ENCODE peak calls at places on chromosome 15, in nine cellular contexts. R, X, D, O, W, V, B, M and L are unnamed samples.

GRCh38 chr15:84034831-84035753 is 200.5 kb upstream of the GOLGA6L4 start:
- DNase-seq in R (no peak), X (no peak), D (no peak), O (peak), W (peak), V (no peak), B (no peak), M (no peak), L (peak)

GRCh38 chr15:91948001-91948608 is 94.6 kb downstream of the SLCO3A1 start:
- DNase-seq in R (no peak), X (no peak), D (no peak), O (no peak), W (no peak), V (peak), B (peak), M (no peak), L (no peak)

GRCh38 chr15:39125904-39126303 is 455.0 kb upstream of the THBS1 start:
- DNase-seq in R (peak), X (peak), D (peak), O (peak), W (no peak), V (no peak), B (peak), M (no peak), L (peak)

GRCh38 chr15:33910741-33911140 is 57.6 kb upstream of the CHRM5 start:
- DNase-seq in R (no peak), X (no peak), D (no peak), O (no peak), W (no peak), V (no peak), B (peak), M (no peak), L (no peak)

GRCh38 chr15:22794621-22795167 is 8.2 kb downstream of the NIPA1 start:
- DNase-seq in R (no peak), X (no peak), D (no peak), O (no peak), W (no peak), V (no peak), B (no peak), M (no peak), L (no peak)

GRCh38 chr15:55499158-55499557 is 8.9 kb downstream of the DNAAF4 start:
- DNase-seq in R (no peak), X (no peak), D (no peak), O (no peak), W (no peak), V (no peak), B (no peak), M (no peak), L (no peak)

GRCh38 chr15:62391565-62392262 is 226.6 kb upstream of the C2CD4B start:
- DNase-seq in R (peak), X (peak), D (no peak), O (peak), W (no peak), V (peak), B (no peak), M (no peak), L (peak)

GRCh38 chr15:55494927-55495326 is 13.1 kb downstream of the DNAAF4 start:
- DNase-seq in R (no peak), X (no peak), D (no peak), O (no peak), W (no peak), V (no peak), B (no peak), M (no peak), L (no peak)

GRCh38 chr15:91302588-91303439 is 202.8 kb downstream of the SV2B start:
- DNase-seq in R (no peak), X (peak), D (no peak), O (peak), W (peak), V (no peak), B (peak), M (no peak), L (peak)

GRCh38 chr15:46607103-46607502 is 972.3 kb downstream of the SQOR start:
- DNase-seq in R (no peak), X (no peak), D (no peak), O (no peak), W (no peak), V (no peak), B (no peak), M (no peak), L (no peak)

GRCh38 chr15:29143293-29143692 is 126.3 kb downstream of the NSMCE3 start:
- DNase-seq in R (no peak), X (no peak), D (no peak), O (no peak), W (no peak), V (no peak), B (no peak), M (no peak), L (no peak)

GRCh38 chr15:88905576-88905975 is 7.6 kb downstream of the MFGE8 start:
- DNase-seq in R (no peak), X (no peak), D (no peak), O (no peak), W (no peak), V (no peak), B (no peak), M (no peak), L (no peak)

GRCh38 chr15:76187151-76187550 is 124.1 kb downstream of the ETFA start:
- DNase-seq in R (no peak), X (no peak), D (no peak), O (no peak), W (no peak), V (no peak), B (no peak), M (no peak), L (no peak)

GRCh38 chr15:95604634-95605036 is 725.9 kb upstream of the NR2F2 start:
- DNase-seq in R (no peak), X (no peak), D (no peak), O (no peak), W (no peak), V (no peak), B (peak), M (no peak), L (no peak)

GRCh38 chr15:23629234-23629805 is 18.3 kb downstream of the MAGEL2 start:
- DNase-seq in R (no peak), X (no peak), D (no peak), O (peak), W (peak), V (no peak), B (no peak), M (no peak), L (no peak)

GRCh38 chr15:36325206-36325605 is 254.2 kb upstream of the CDIN1 start:
- DNase-seq in R (no peak), X (no peak), D (no peak), O (no peak), W (no peak), V (no peak), B (no peak), M (no peak), L (no peak)

GRCh38 chr15:60396964-60397771 is 618 bp downstream of the ANXA2 start:
- DNase-seq in R (peak), X (peak), D (peak), O (peak), W (no peak), V (peak), B (peak), M (peak), L (no peak)

GRCh38 chr15:63938486-63939061 is 104.8 kb upstream of the HERC1 start:
- DNase-seq in R (no peak), X (no peak), D (no peak), O (no peak), W (no peak), V (no peak), B (no peak), M (no peak), L (no peak)

GRCh38 chr15:85412956-85413854 is 32.8 kb downstream of the AKAP13 start:
- DNase-seq in R (peak), X (peak), D (peak), O (peak), W (peak), V (peak), B (peak), M (no peak), L (peak)

GRCh38 chr15:52288051-52288942 is 7.3 kb downstream of the MYO5C start:
- DNase-seq in R (no peak), X (peak), D (no peak), O (no peak), W (no peak), V (no peak), B (no peak), M (no peak), L (peak)

GRCh38 chr15:35168464-35168863 is 83.4 kb upstream of the NANOGP8 start:
- DNase-seq in R (no peak), X (no peak), D (no peak), O (no peak), W (no peak), V (no peak), B (peak), M (no peak), L (no peak)

GRCh38 chr15:62545392-62546227 is 380.5 kb upstream of the C2CD4B start:
- DNase-seq in R (no peak), X (peak), D (no peak), O (no peak), W (no peak), V (peak), B (no peak), M (no peak), L (no peak)

GRCh38 chr15:82315519-82316246 is 33.6 kb downstream of the GOLGA6L10 start:
- DNase-seq in R (no peak), X (no peak), D (no peak), O (no peak), W (no peak), V (peak), B (no peak), M (no peak), L (no peak)

GRCh38 chr15:98231696-98232440 is 271.4 kb downstream of the ARRDC4 start:
- DNase-seq in R (no peak), X (no peak), D (no peak), O (peak), W (no peak), V (no peak), B (peak), M (no peak), L (no peak)

GRCh38 chr15:24848050-24848449 is 106.7 kb upstream of the SNRPN start:
- DNase-seq in R (no peak), X (no peak), D (no peak), O (peak), W (no peak), V (peak), B (no peak), M (no peak), L (no peak)

GRCh38 chr15:100338971-100339444 is 2.8 kb downstream of the ADAMTS17 start:
- DNase-seq in R (peak), X (peak), D (peak), O (peak), W (peak), V (no peak), B (peak), M (peak), L (peak)

GRCh38 chr15:48657891-48658591 is 12.5 kb upstream of the FBN1 start:
- DNase-seq in R (no peak), X (no peak), D (no peak), O (no peak), W (no peak), V (peak), B (no peak), M (no peak), L (no peak)

GRCh38 chr15:66682246-66682645 is 19.8 kb upstream of the SMAD6 start:
- DNase-seq in R (no peak), X (no peak), D (no peak), O (no peak), W (no peak), V (no peak), B (no peak), M (no peak), L (no peak)

GRCh38 chr15:52148409-52148808 is 35.8 kb upstream of the BCL2L10 start:
- DNase-seq in R (no peak), X (no peak), D (no peak), O (no peak), W (no peak), V (no peak), B (no peak), M (no peak), L (no peak)

GRCh38 chr15:94107652-94108051 is 123.7 kb upstream of the MCTP2 start:
- DNase-seq in R (no peak), X (no peak), D (no peak), O (no peak), W (no peak), V (no peak), B (no peak), M (no peak), L (no peak)

GRCh38 chr15:67700023-67700422 is 125.3 kb upstream of the SKOR1 start:
- DNase-seq in R (no peak), X (no peak), D (no peak), O (no peak), W (no peak), V (no peak), B (peak), M (no peak), L (no peak)

GRCh38 chr15:44536298-44536961 is 517 bp upstream of the EIF3J start:
- DNase-seq in R (no peak), X (peak), D (no peak), O (peak), W (peak), V (peak), B (peak), M (peak), L (peak)

GRCh38 chr15:40928975-40929729 is at the start of gene DLL4:
- DNase-seq in R (no peak), X (peak), D (no peak), O (peak), W (peak), V (peak), B (peak), M (no peak), L (peak)

GRCh38 chr15:90232941-90233700 is 620 bp downstream of the CIB1 start:
- DNase-seq in R (peak), X (peak), D (no peak), O (peak), W (no peak), V (peak), B (peak), M (no peak), L (peak)

GRCh38 chr15:64865998-64866520 is 24.3 kb downstream of the PLEKHO2 start:
- DNase-seq in R (no peak), X (peak), D (no peak), O (no peak), W (no peak), V (no peak), B (peak), M (no peak), L (no peak)

GRCh38 chr15:85778107-85778776 is 16.5 kb downstream of the KLHL25 start:
- DNase-seq in R (no peak), X (no peak), D (no peak), O (no peak), W (no peak), V (no peak), B (no peak), M (no peak), L (no peak)

GRCh38 chr15:89845305-89845893 is 30.7 kb upstream of the ANPEP start:
- DNase-seq in R (no peak), X (no peak), D (no peak), O (peak), W (no peak), V (no peak), B (peak), M (no peak), L (peak)

GRCh38 chr15:74618841-74619596 is 3.4 kb downstream of the CLK3 start:
- DNase-seq in R (no peak), X (no peak), D (no peak), O (peak), W (no peak), V (no peak), B (no peak), M (no peak), L (peak)

GRCh38 chr15:51193526-51193925 is 98.8 kb upstream of the TNFAIP8L3 start:
- DNase-seq in R (no peak), X (no peak), D (no peak), O (no peak), W (no peak), V (no peak), B (no peak), M (no peak), L (no peak)

GRCh38 chr15:58628206-58629057 is 121.1 kb downstream of the ADAM10 start:
- DNase-seq in R (no peak), X (no peak), D (no peak), O (no peak), W (no peak), V (no peak), B (peak), M (no peak), L (no peak)